ENCODE peak calls at places on chromosomes 2 and 18, in seven cellular contexts. N is tibial nerve, R is heart right ventricle, C is anterior cingulate cortex, S is EL, J is AML-193, W is RPMI7951. T is an unnamed sample.

GRCh38 chr2:171996021-171996420 is 3.7 kb upstream of the METAP1D start:
- DNase-seq in N (no peak), R (no peak), C (no peak), S (no peak), J (no peak), W (no peak), T (no peak)

GRCh38 chr2:191617589-191617988 is 60.3 kb upstream of the NABP1 start:
- DNase-seq in N (no peak), R (no peak), C (no peak), S (no peak), J (peak; percentile 55), W (no peak), T (no peak)

GRCh38 chr2:241967745-241968144 is 98.2 kb downstream of the RTP5 start:
- DNase-seq in N (no peak), R (no peak), C (no peak), S (no peak), J (no peak), W (no peak), T (no peak)

GRCh38 chr2:201821080-201821479 is 14.7 kb downstream of the CDK15 start:
- DNase-seq in N (no peak), R (no peak), C (no peak), S (no peak), J (no peak), W (no peak), T (no peak)

GRCh38 chr2:185526156-185526555 is 212.4 kb upstream of the FSIP2 start:
- DNase-seq in N (no peak), R (no peak), C (no peak), S (no peak), J (no peak), W (no peak), T (no peak)

GRCh38 chr2:148524519-148524919 is 120.0 kb upstream of the EPC2 start:
- DNase-seq in N (no peak), R (no peak), C (no peak), S (peak; percentile 20), J (no peak), W (no peak), T (no peak)

GRCh38 chr18:9364242-9364641 is 29.7 kb downstream of the TWSG1 start:
- DNase-seq in N (no peak), R (no peak), C (no peak), S (no peak), J (no peak), W (no peak), T (no peak)

GRCh38 chr2:101556033-101556459 is 81.1 kb upstream of the RFX8 start:
- DNase-seq in N (no peak), R (no peak), C (no peak), S (no peak), J (no peak), W (no peak), T (no peak)

GRCh38 chr2:31523871-31524492 is 56.8 kb downstream of the SRD5A2 start:
- DNase-seq in N (peak; percentile 68), R (peak; percentile 23), C (no peak), S (peak; percentile 65), J (peak; percentile 25), W (peak; percentile 63), T (peak; percentile 46)